ENCODE peak calls at places on chromosomes 11 and 22, in seven cellular contexts. U is H9, R is H1, O is neuronal stem cell, Q is mesenchymal stem cell, H is IMR-90, B is trophoblast cell. M is an unnamed sample.

GRCh38 chr11:133311230-133311629 is 221.1 kb downstream of the OPCML start:
- DNase-seq in U (no peak), R (no peak), O (no peak), Q (no peak), H (no peak), B (no peak), M (no peak)

GRCh38 chr11:111370902-111371578 is 8.0 kb downstream of the POU2AF1 start:
- DNase-seq in U (no peak), R (no peak), O (no peak), Q (no peak), H (no peak), B (no peak), M (no peak)

GRCh38 chr11:131370090-131370751 is at the start of gene NTM:
- DNase-seq in U (no peak), R (no peak), O (peak), Q (no peak), H (peak), B (no peak), M (peak)

GRCh38 chr11:116567721-116568242 is 205.0 kb downstream of the BUD13 start:
- DNase-seq in U (no peak), R (no peak), O (no peak), Q (no peak), H (no peak), B (no peak), M (no peak)

GRCh38 chr22:31142285-31142684 is 2.0 kb upstream of the PLA2G3 start:
- DNase-seq in U (peak), R (no peak), O (no peak), Q (no peak), H (no peak), B (no peak), M (no peak)

GRCh38 chr22:27686534-27686933 is 115.0 kb downstream of the MN1 start:
- DNase-seq in U (no peak), R (no peak), O (no peak), Q (peak), H (peak), B (no peak), M (no peak)

GRCh38 chr22:37292641-37293040 is 10.3 kb downstream of the CYTH4 start:
- DNase-seq in U (no peak), R (no peak), O (no peak), Q (no peak), H (no peak), B (no peak), M (peak)

GRCh38 chr22:27771637-27772369 is 29.8 kb downstream of the MN1 start:
- DNase-seq in U (no peak), R (no peak), O (no peak), Q (no peak), H (no peak), B (no peak), M (no peak)

GRCh38 chr11:116231540-116231939 is 541.2 kb downstream of the BUD13 start:
- DNase-seq in U (no peak), R (no peak), O (no peak), Q (no peak), H (no peak), B (no peak), M (no peak)

GRCh38 chr11:95544095-95544795 is 245.3 kb downstream of the FAM76B start:
- DNase-seq in U (no peak), R (no peak), O (no peak), Q (peak), H (peak), B (no peak), M (no peak)

GRCh38 chr11:89159974-89160373 is 17.7 kb upstream of the TYR start:
- DNase-seq in U (no peak), R (no peak), O (no peak), Q (no peak), H (no peak), B (no peak), M (no peak)

GRCh38 chr11:135017296-135017695 is 605.3 kb upstream of the B3GAT1 start:
- DNase-seq in U (no peak), R (no peak), O (no peak), Q (no peak), H (no peak), B (no peak), M (no peak)

GRCh38 chr22:17140826-17141771 is 18.0 kb downstream of the HDHD5 start:
- DNase-seq in U (no peak), R (no peak), O (no peak), Q (no peak), H (no peak), B (no peak), M (no peak)

GRCh38 chr11:61908730-61909622 is 8.4 kb downstream of the RAB3IL1 start:
- DNase-seq in U (no peak), R (no peak), O (no peak), Q (no peak), H (no peak), B (no peak), M (no peak)

GRCh38 chr11:103806130-103806900 is 230.1 kb upstream of the DDI1 start:
- DNase-seq in U (no peak), R (no peak), O (no peak), Q (peak), H (peak), B (no peak), M (no peak)

GRCh38 chr11:26331911-26332571 is at the start of gene ANO3:
- DNase-seq in U (peak), R (peak), O (peak), Q (peak), H (peak), B (peak), M (peak)

GRCh38 chr11:103894673-103895072 is 141.8 kb upstream of the DDI1 start:
- DNase-seq in U (no peak), R (no peak), O (no peak), Q (no peak), H (no peak), B (no peak), M (no peak)

GRCh38 chr11:110984147-110984546 is 261.4 kb upstream of the POU2AF2 start:
- DNase-seq in U (no peak), R (no peak), O (no peak), Q (peak), H (peak), B (no peak), M (peak)

GRCh38 chr11:19345848-19346681 is 105.3 kb upstream of the E2F8 start:
- DNase-seq in U (no peak), R (no peak), O (peak), Q (peak), H (no peak), B (no peak), M (peak)

GRCh38 chr11:123137496-123138270 is 57.4 kb downstream of the CLMP start:
- DNase-seq in U (peak), R (peak), O (peak), Q (peak), H (peak), B (no peak), M (peak)

GRCh38 chr11:65489706-65490310 is 9.0 kb upstream of the MALAT1 start:
- DNase-seq in U (peak), R (no peak), O (no peak), Q (no peak), H (no peak), B (peak), M (peak)

GRCh38 chr11:128324051-128324481 is 263.3 kb downstream of the ETS1 start:
- DNase-seq in U (no peak), R (no peak), O (no peak), Q (no peak), H (no peak), B (no peak), M (no peak)

DNA sequence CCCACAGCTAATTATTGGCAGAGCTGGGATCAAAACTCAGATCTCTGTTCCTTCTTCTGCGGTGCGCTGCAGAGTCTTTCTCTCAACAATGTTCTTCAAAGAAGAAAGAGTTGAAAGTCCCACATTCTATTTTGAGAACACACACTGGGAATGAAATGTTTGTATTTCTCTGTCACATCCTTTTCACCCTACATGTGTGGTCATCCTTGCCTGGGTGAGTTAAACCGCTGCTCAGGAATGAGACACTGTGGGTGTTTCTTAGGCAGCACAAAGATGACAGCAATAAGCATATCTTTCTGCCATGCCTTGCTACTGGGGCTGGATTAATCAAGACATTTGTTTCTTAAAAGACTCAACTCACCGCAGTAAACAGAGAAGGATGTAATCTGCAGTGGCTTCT is 222.6 kb downstream of the LARGE1 start:
- DNase-seq in U (no peak), R (no peak), O (no peak), Q (peak), H (peak), B (no peak), M (no peak)
- H2BK120ac ChIP-seq in U (no peak), R (no peak), O (no peak), Q (no peak), H (no peak), B (no peak), M (no peak)

GRCh38 chr11:34641456-34641855 is 20.6 kb downstream of the EHF start:
- DNase-seq in U (no peak), R (no peak), O (no peak), Q (no peak), H (no peak), B (no peak), M (no peak)

GRCh38 chr11:34637303-34637702 is 16.4 kb downstream of the EHF start:
- DNase-seq in U (no peak), R (no peak), O (no peak), Q (no peak), H (no peak), B (no peak), M (no peak)

GRCh38 chr11:34638897-34639296 is 18.0 kb downstream of the EHF start:
- DNase-seq in U (no peak), R (no peak), O (no peak), Q (no peak), H (no peak), B (no peak), M (no peak)

GRCh38 chr11:34640050-34640971 is 19.4 kb downstream of the EHF start:
- DNase-seq in U (peak), R (no peak), O (no peak), Q (peak), H (no peak), B (peak), M (peak)

DNA sequence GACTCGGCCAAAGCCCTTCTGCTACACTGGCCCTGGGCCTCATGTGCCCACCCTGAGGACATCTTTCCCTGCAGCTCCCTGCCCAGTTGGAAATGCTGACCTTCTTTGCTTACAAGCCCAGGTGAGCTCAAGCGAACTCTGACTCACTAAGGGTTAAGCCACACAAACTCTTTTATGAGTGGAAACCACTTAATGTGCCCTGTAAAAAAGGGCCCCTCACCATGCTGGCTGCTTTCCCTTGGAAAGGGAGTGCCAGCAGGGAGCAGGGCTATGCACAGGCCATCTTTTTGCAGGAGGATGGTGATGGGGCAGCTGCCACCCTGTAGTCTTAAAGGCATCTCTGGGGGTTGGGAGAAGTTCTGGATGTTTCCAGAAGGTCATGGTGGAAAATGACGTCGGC is 18.7 kb downstream of the EHF start:
- DNase-seq in U (no peak), R (no peak), O (no peak), Q (no peak), H (no peak), B (no peak), M (no peak)
- H2AK5ac ChIP-seq in U (no peak), R (no peak), O (no peak), Q (peak), H (peak), B (no peak), M (no peak)

DNA sequence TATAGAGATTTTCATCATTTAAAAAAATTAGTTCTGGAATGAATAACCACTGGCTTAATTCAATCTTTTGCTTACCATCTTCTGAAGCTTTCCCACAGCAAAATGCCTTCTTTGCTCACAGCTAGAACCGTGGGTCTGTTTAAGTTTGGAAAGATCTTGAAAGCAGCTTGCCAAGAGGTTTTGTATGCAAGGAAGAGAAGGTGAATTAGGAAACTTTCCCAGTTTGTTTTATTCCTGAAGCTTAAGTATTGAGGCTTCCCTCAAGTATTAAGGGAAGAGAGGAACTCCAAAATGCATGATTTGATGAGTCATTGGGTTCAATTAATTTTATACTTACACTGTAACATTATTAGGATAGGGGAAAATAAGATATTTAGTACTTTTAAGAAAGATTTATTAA is 1.9 kb upstream of the ARHGEF12 start:
- DNase-seq in U (no peak), R (no peak), O (no peak), Q (no peak), H (no peak), B (no peak), M (no peak)
- H2BK120ac ChIP-seq in U (no peak), R (no peak), O (no peak), Q (no peak), H (no peak), B (no peak), M (no peak)

GRCh38 chr22:22716136-22716535 is 71.7 kb downstream of the GGTLC2 start:
- DNase-seq in U (no peak), R (no peak), O (no peak), Q (no peak), H (no peak), B (no peak), M (no peak)

GRCh38 chr22:22720201-22720723 is 75.8 kb downstream of the GGTLC2 start:
- DNase-seq in U (peak), R (no peak), O (peak), Q (peak), H (peak), B (peak), M (peak)

GRCh38 chr22:22721681-22722309 is 77.4 kb downstream of the GGTLC2 start:
- DNase-seq in U (no peak), R (no peak), O (no peak), Q (peak), H (peak), B (peak), M (no peak)

GRCh38 chr22:22717723-22718122 is 73.3 kb downstream of the GGTLC2 start:
- DNase-seq in U (no peak), R (no peak), O (no peak), Q (no peak), H (no peak), B (no peak), M (no peak)

DNA sequence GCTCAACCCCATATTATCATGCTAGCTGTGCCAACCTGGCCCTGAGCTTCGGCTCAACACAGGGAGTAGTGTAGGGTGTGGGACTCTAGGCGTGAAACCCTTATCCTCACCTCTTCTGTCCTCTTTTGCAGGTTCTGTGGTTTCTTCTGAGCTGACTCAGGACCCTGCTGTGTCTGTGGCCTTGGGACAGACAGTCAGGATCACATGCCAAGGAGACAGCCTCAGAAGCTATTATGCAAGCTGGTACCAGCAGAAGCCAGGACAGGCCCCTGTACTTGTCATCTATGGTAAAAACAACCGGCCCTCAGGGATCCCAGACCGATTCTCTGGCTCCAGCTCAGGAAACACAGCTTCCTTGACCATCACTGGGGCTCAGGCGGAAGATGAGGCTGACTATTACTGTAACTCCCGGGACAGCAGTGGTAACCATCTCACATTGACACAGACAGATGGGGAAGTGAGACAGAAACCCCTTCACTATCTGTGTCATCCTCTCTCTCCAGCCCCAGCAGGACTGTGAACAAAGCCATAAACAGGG is 76.4 kb downstream of the GGTLC2 start:
- DNase-seq in U (no peak), R (no peak), O (no peak), Q (no peak), H (no peak), B (peak), M (no peak)
- H2AK5ac ChIP-seq in U (no peak), R (no peak), O (no peak), Q (no peak), H (no peak), B (no peak), M (no peak)